ENCODE peak calls at places on chromosomes 6 and 20, in five cellular contexts. Y, G, T, I and C are unnamed samples.

GRCh38 chr6:161406633-161407032 is 132.8 kb upstream of the AGPAT4 start:
- DNase-seq in Y (no peak), G (no peak), T (no peak), I (peak), C (no peak)

GRCh38 chr6:43096451-43097097 is 20.5 kb downstream of the PTK7 start:
- DNase-seq in Y (peak), G (no peak), T (no peak), I (peak), C (no peak)

GRCh38 chr6:15987569-15987968 is 141.3 kb upstream of the MYLIP start:
- DNase-seq in Y (no peak), G (no peak), T (no peak), I (peak), C (no peak)

GRCh38 chr20:11447371-11448100 is 470.2 kb upstream of the BTBD3 start:
- DNase-seq in Y (no peak), G (no peak), T (no peak), I (no peak), C (no peak)

GRCh38 chr20:58710481-58711265 is 18.1 kb downstream of the NPEPL1 start:
- DNase-seq in Y (peak), G (no peak), T (no peak), I (no peak), C (peak)

GRCh38 chr6:127302728-127303675 is 36.3 kb downstream of the RNF146 start:
- DNase-seq in Y (peak), G (no peak), T (peak), I (peak), C (no peak)

GRCh38 chr20:38165089-38165965 is at the start of gene TGM2:
- DNase-seq in Y (peak), G (peak), T (peak), I (peak), C (peak)

GRCh38 chr6:14634072-14634471 is 516.5 kb downstream of the CD83 start:
- DNase-seq in Y (no peak), G (no peak), T (peak), I (no peak), C (no peak)

GRCh38 chr6:152270301-152270925 is 366.7 kb downstream of the SYNE1 start:
- DNase-seq in Y (no peak), G (no peak), T (no peak), I (peak), C (no peak)

GRCh38 chr6:109428889-109429477 is 11.4 kb downstream of the PPIL6 start:
- DNase-seq in Y (no peak), G (no peak), T (no peak), I (peak), C (no peak)

GRCh38 chr6:74598473-74599393 is 607.1 kb downstream of the COL12A1 start:
- DNase-seq in Y (no peak), G (no peak), T (no peak), I (peak), C (no peak)

GRCh38 chr20:33783818-33784217 is 27.3 kb upstream of the CHMP4B start:
- DNase-seq in Y (no peak), G (no peak), T (no peak), I (no peak), C (no peak)

GRCh38 chr20:42587427-42587826 is 602.3 kb downstream of the PTPRT start:
- DNase-seq in Y (no peak), G (no peak), T (no peak), I (no peak), C (no peak)

GRCh38 chr6:35089935-35090505 is 51.1 kb downstream of the TCP11 start:
- DNase-seq in Y (no peak), G (no peak), T (no peak), I (peak), C (no peak)

GRCh38 chr6:5007531-5007930 is 3.7 kb upstream of the RPP40 start:
- DNase-seq in Y (no peak), G (no peak), T (no peak), I (no peak), C (no peak)